ENCODE peak calls at places on chromosomes 12 and 14, in six cellular contexts. J is fibroblast of lung, E is endothelial cell of umbilical vein, W is astrocyte, Y is GM23248, N is neural progenitor cell. O is an unnamed sample.
A peak's percentile ranks its signal among the peaks of the same experiment; 100 is the strongest.

GRCh38 chr12:6772729-6773661 is 675 bp downstream of the LAG3 start:
- DNase-seq in Y (no peak), J (no peak), E (no peak), N (peak; percentile 48), W (no peak), O (no peak)

GRCh38 chr12:105487961-105488360 is 157.5 kb downstream of the C12orf75 start:
- DNase-seq in Y (no peak), W (peak; percentile 82), N (no peak), E (peak; percentile 83), J (no peak), O (no peak)

GRCh38 chr12:113874326-113874725 is 91.8 kb downstream of the RBM19 start:
- DNase-seq in E (no peak), J (no peak), W (no peak), N (no peak), Y (no peak), O (no peak)

GRCh38 chr12:20300457-20300856 is 67.9 kb upstream of the PDE3A start:
- DNase-seq in N (no peak), W (no peak), Y (no peak), J (no peak), E (no peak), O (no peak)

GRCh38 chr12:48985475-48985897 is 7.4 kb downstream of the WNT1 start:
- DNase-seq in N (no peak), J (no peak), W (no peak), E (no peak), Y (no peak), O (no peak)

GRCh38 chr12:30661210-30661609 is 34.5 kb downstream of the IPO8 start:
- DNase-seq in J (no peak), W (no peak), Y (no peak), N (no peak), E (no peak), O (no peak)

GRCh38 chr12:67991158-67991557 is 1.9 kb downstream of the IFNG-AS1 start:
- DNase-seq in J (no peak), N (no peak), E (no peak), Y (no peak), W (no peak), O (no peak)

GRCh38 chr14:105418269-105419054 is 1.2 kb upstream of the MTA1 start:
- DNase-seq in Y (no peak), E (no peak), W (no peak), J (no peak), N (no peak), O (no peak)

GRCh38 chr14:84959796-84960515 is 570.0 kb upstream of the FLRT2 start:
- DNase-seq in Y (no peak), N (no peak), J (no peak), W (no peak), E (peak; percentile 52), O (no peak)

GRCh38 chr12:119664642-119665041 is 3.3 kb upstream of the PRKAB1 start:
- DNase-seq in Y (no peak), J (no peak), E (no peak), W (no peak), N (no peak), O (no peak)

GRCh38 chr12:105716621-105717020 is 386.1 kb downstream of the C12orf75 start:
- DNase-seq in E (no peak), W (no peak), Y (no peak), J (no peak), N (no peak), O (no peak)

GRCh38 chr14:77059276-77059934 is 30.9 kb upstream of the IRF2BPL start:
- DNase-seq in J (peak; percentile 90), N (peak; percentile 34), W (peak; percentile 96), E (peak; percentile 94), Y (peak; percentile 97), O (peak; percentile 49)

GRCh38 chr14:82694820-82695219 is 1161.2 kb upstream of the SEL1L start:
- DNase-seq in N (no peak), W (no peak), Y (no peak), E (no peak), J (no peak), O (no peak)

GRCh38 chr14:34078117-34078743 is 127.4 kb upstream of the EGLN3 start:
- DNase-seq in W (peak; percentile 60), J (no peak), E (no peak), N (no peak), Y (no peak), O (no peak)

GRCh38 chr14:100107236-100107635 is 42.0 kb downstream of the EVL start:
- DNase-seq in Y (peak; percentile 14), J (no peak), E (no peak), N (no peak), W (no peak), O (peak; percentile 92)

GRCh38 chr14:100246809-100247428 is 8.0 kb downstream of the YY1 start:
- DNase-seq in N (peak; percentile 69), Y (peak; percentile 61), J (peak; percentile 43), W (no peak), E (peak; percentile 67), O (peak; percentile 47)

GRCh38 chr14:62117718-62118164 is 355.5 kb downstream of the SNAPC1 start:
- DNase-seq in E (no peak), J (peak; percentile 7), W (no peak), N (no peak), Y (peak; percentile 4), O (no peak)

GRCh38 chr14:62118461-62118860 is 356.2 kb downstream of the SNAPC1 start:
- DNase-seq in J (no peak), E (no peak), W (no peak), Y (no peak), N (no peak), O (no peak)

GRCh38 chr14:62118871-62119270 is 356.7 kb downstream of the SNAPC1 start:
- DNase-seq in J (no peak), W (no peak), Y (no peak), E (no peak), N (no peak), O (no peak)

DNA sequence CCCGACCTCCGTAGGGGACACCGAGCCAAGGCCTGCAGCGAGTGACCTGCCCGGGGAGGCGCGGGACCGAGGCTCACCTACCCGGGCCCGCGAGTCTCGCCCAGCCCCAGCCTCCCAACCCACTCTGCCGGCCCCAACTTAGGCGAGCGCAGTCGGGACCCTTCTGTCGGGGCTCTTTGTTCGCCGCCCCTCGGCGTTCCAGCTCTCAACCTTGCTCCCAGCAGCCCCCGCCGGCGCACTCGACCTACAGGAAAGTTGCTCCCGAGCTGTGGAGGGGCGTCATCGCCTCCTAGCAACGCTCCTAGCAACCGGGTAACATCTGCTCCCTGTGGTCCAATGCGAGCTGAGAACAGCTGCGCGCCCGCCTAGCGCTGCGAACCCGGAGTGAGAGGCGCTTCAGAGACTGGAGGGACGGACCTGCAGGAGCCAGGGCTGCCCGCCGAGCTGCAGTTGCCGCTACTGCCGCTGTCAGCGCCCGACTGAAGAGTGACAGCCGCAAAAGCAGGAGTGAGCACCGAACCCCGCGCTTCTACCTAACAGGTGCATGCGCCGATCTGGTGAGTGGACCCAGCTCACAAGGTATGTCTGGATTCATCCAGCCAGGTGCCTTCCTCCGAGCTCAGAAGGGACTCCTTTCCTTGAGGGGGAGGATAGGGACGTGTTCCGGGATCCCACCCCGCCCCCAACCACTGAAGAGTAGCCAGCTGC is 354.9 kb downstream of the SNAPC1 start:
- DNase-seq in W (peak; percentile 60), N (peak; percentile 97), Y (peak; percentile 60), J (peak; percentile 74), E (peak; percentile 60), O (peak; percentile 40)
- TF ChIP-seq EZH2 in W (peak; percentile 71), N (no peak), Y (no peak), J (peak; percentile 82), E (peak; percentile 88), O (peak; percentile 88)

GRCh38 chr12:132323171-132324010 is 6.0 kb downstream of the GALNT9 start:
- DNase-seq in N (no peak), E (no peak), W (no peak), Y (no peak), J (no peak), O (no peak)
- H3K4me2 ChIP-seq in N (no peak overlapping the region), E (no peak overlapping the region), W (no peak overlapping the region), Y (no peak overlapping the region), J (no peak overlapping the region), O (no peak overlapping the region)

GRCh38 chr12:104456950-104457745 is 400 bp downstream of the CHST11 start:
- DNase-seq in N (peak; percentile 79), E (peak; percentile 79), Y (peak; percentile 79), W (peak; percentile 69), J (peak; percentile 76), O (peak; percentile 76)

GRCh38 chr12:104459556-104459909 is 2.8 kb downstream of the CHST11 start:
- DNase-seq in W (no peak), N (no peak), E (no peak), Y (peak; percentile 29), J (no peak), O (peak; percentile 6)

GRCh38 chr12:104458645-104459555 is 2.2 kb downstream of the CHST11 start:
- DNase-seq in J (no peak), Y (peak; percentile 59), W (peak; percentile 35), E (peak; percentile 50), N (peak; percentile 28), O (peak; percentile 25)

GRCh38 chr12:104456417-104456949 is at the start of gene CHST11:
- DNase-seq in E (peak; percentile 95), Y (peak; percentile 92), J (peak; percentile 90), W (peak; percentile 77), N (peak; percentile 98), O (peak; percentile 82)

DNA sequence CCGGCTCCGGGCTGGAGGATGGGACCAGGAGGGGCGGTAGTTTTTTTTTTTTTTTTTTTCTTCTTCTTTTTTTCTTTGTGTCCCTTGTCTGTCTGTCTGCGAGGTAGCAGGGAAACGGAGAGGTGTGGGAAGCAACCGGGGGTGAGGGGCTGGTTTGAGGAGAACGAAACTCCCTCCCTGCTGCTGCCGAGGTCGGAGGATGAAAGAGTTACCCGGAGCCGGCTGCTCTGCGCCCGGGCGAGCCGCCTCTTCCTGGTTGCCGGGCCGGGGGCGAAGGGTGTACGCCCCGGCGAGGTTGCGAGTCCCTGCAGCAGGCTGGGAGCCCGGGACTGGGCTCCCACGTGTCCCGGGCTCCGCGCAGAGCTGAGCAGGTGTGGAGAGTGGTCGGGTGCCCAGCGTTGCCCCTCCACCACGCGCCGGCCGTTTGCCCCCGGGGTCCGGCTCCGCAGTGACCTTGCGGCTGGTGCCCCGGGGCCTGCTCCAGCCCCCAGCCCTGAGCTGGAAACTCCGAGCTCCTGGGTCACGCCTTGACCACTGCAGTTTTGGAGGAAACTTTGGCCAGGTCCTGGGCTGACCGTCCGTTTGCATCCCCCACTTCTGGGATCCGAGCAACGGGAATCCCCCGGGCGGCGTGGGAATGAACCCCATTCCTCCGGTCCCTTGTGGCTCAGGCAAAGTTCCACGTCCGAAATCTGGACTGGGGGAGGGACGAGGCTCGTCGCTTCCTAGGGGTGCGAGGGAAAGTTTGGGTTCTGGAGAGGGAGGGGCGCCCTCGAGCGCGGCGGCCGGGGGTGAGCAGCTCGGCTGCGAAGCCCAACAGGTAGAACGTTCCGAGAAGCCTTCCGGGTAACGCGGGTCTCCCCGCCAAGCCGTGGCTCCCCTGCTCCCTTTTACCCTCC is 1.2 kb downstream of the CHST11 start:
- DNase-seq in E (peak; percentile 25), N (peak; percentile 55), Y (peak; percentile 59), W (no peak), J (no peak), O (peak; percentile 17)
- TF ChIP-seq EZH2 in E (no peak), N (no peak), Y (no peak), W (no peak), J (no peak), O (no peak)

GRCh38 chr12:24884911-24885310 is 64.0 kb downstream of the BCAT1 start:
- DNase-seq in E (no peak), N (no peak), J (no peak), W (no peak), Y (no peak), O (no peak)

GRCh38 chr12:24879644-24880043 is 69.3 kb downstream of the BCAT1 start:
- DNase-seq in N (no peak), W (no peak), Y (peak; percentile 50), J (no peak), E (no peak), O (no peak)

GRCh38 chr12:24880732-24881131 is 68.2 kb downstream of the BCAT1 start:
- DNase-seq in E (no peak), J (no peak), Y (no peak), W (peak; percentile 33), N (no peak), O (no peak)

GRCh38 chr12:24881227-24881626 is 67.7 kb downstream of the BCAT1 start:
- DNase-seq in N (no peak), J (no peak), W (peak; percentile 78), Y (no peak), E (no peak), O (no peak)

GRCh38 chr12:24881724-24882371 is 67.1 kb downstream of the BCAT1 start:
- DNase-seq in E (no peak), Y (no peak), N (no peak), W (no peak), J (no peak), O (no peak)
- H3K4me2 ChIP-seq in E (no peak overlapping the region), Y (no peak overlapping the region), N (no peak overlapping the region), W (no peak overlapping the region), J (no peak overlapping the region), O (no peak overlapping the region)